ENCODE peak calls at places on chromosome 19, in four cellular contexts. H is GM12878, T is K562, K is H1. A is an unnamed sample.

GRCh38 chr19:47152632-47153031 is 22.0 kb downstream of the SAE1 start:
- DNase-seq in H (no peak), K (no peak), T (no peak), A (peak)

GRCh38 chr19:31054430-31054829 is 294.8 kb downstream of the TSHZ3 start:
- DNase-seq in T (peak), H (no peak), K (peak), A (peak)

GRCh38 chr19:34357431-34357830 is 7.6 kb upstream of the GPI start:
- DNase-seq in T (no peak), K (no peak), H (no peak), A (no peak)

GRCh38 chr19:48627211-48627864 is 8.0 kb downstream of the SPHK2 start:
- DNase-seq in T (no peak), K (no peak), H (no peak), A (no peak)

GRCh38 chr19:7224205-7224833 is 69.9 kb downstream of the INSR start:
- DNase-seq in K (no peak), H (no peak), T (no peak), A (peak)

GRCh38 chr19:30877591-30878230 is 471.5 kb downstream of the TSHZ3 start:
- DNase-seq in T (no peak), K (no peak), H (no peak), A (no peak)

GRCh38 chr19:22137791-22138190 is 59.0 kb downstream of the ZNF676 start:
- DNase-seq in H (no peak), T (no peak), K (no peak), A (no peak)

GRCh38 chr19:10334340-10335148 is 1.2 kb upstream of the RAVER1 start:
- DNase-seq in H (no peak), K (peak), T (peak), A (peak)

GRCh38 chr19:7381073-7381390 is 32.3 kb downstream of the ARHGEF18 start:
- DNase-seq in T (no peak), H (no peak), K (no peak), A (no peak)

GRCh38 chr19:33978286-33978685 is 181.6 kb downstream of the KCTD15 start:
- DNase-seq in K (no peak), H (no peak), T (no peak), A (no peak)

GRCh38 chr19:49746206-49746958 is 16.7 kb downstream of the TSKS start:
- DNase-seq in H (no peak), T (peak), K (peak), A (no peak)

GRCh38 chr19:15161028-15161984 is 39.5 kb downstream of the NOTCH3 start:
- DNase-seq in H (no peak), K (no peak), T (peak), A (peak)

GRCh38 chr19:48629599-48630288 is 7.4 kb downstream of the DBP start:
- DNase-seq in K (peak), H (no peak), T (peak), A (no peak)

GRCh38 chr19:46125447-46125846 is 959 bp upstream of the IGFL3 start:
- DNase-seq in H (no peak), K (no peak), T (no peak), A (no peak)

GRCh38 chr19:35204799-35205732 is 23.5 kb downstream of the FAM187B start:
- DNase-seq in K (no peak), T (peak), H (peak), A (no peak)

GRCh38 chr19:40379446-40380198 is 10.4 kb downstream of the HIPK4 start:
- DNase-seq in T (no peak), K (no peak), H (no peak), A (no peak)

GRCh38 chr19:9146882-9147281 is 6.7 kb downstream of the ZNF317 start:
- DNase-seq in K (no peak), T (no peak), H (no peak), A (no peak)

GRCh38 chr19:52898101-52898500 is 666 bp upstream of the ZNF320 start:
- DNase-seq in H (no peak), K (no peak), T (no peak), A (no peak)

GRCh38 chr19:48954011-48954594 is 572 bp upstream of the BAX start:
- DNase-seq in K (no peak), T (no peak), H (no peak), A (no peak)

GRCh38 chr19:16067205-16067938 is 8.9 kb upstream of the TPM4 start:
- DNase-seq in K (no peak), T (no peak), H (no peak), A (peak)

GRCh38 chr19:10450191-10450852 is 30.0 kb downstream of the PDE4A start:
- DNase-seq in H (no peak), T (no peak), K (no peak), A (no peak)

GRCh38 chr19:41657157-41657556 is 30.3 kb upstream of the CEACAM4 start:
- DNase-seq in H (no peak), T (no peak), K (no peak), A (no peak)

GRCh38 chr19:34232566-34233481 is 21.5 kb upstream of the GARRE1 start:
- DNase-seq in K (no peak), H (no peak), T (peak), A (peak)

GRCh38 chr19:42515241-42515832 is 12.9 kb downstream of the CEACAM1 start:
- DNase-seq in T (no peak), K (no peak), H (no peak), A (no peak)

GRCh38 chr19:49564616-49565045 is 15.7 kb downstream of the NOSIP start:
- DNase-seq in T (no peak), K (no peak), H (no peak), A (no peak)

GRCh38 chr19:46408611-46409039 is 4.7 kb downstream of the CCDC8 start:
- DNase-seq in T (no peak), H (no peak), K (no peak), A (peak)

GRCh38 chr19:35887197-35887596 is 13.1 kb downstream of the NFKBID start:
- DNase-seq in H (no peak), T (no peak), K (no peak), A (no peak)

GRCh38 chr19:17658666-17659065 is 29.5 kb downstream of the UNC13A start:
- DNase-seq in H (no peak), K (no peak), T (no peak), A (no peak)

GRCh38 chr19:54576411-54576976 is 2.9 kb downstream of the LILRA2 start:
- DNase-seq in T (no peak), K (no peak), H (no peak), A (no peak)

GRCh38 chr19:336067-336614 is 8.5 kb downstream of the MIER2 start:
- DNase-seq in H (no peak), K (no peak), T (no peak), A (no peak)

GRCh38 chr19:51338563-51339312 is 3.2 kb downstream of the VSIG10L start:
- DNase-seq in T (peak), K (peak), H (peak), A (peak)

GRCh38 chr19:53394522-53394973 is 401 bp upstream of the ZNF765 start:
- DNase-seq in T (no peak), K (no peak), H (peak), A (peak)

GRCh38 chr19:18496167-18496979 is 25.5 kb downstream of the ELL start:
- DNase-seq in H (no peak), T (peak), K (no peak), A (peak)

GRCh38 chr19:343941-344624 is 513 bp downstream of the MIER2 start:
- DNase-seq in H (no peak), T (peak), K (no peak), A (no peak)

GRCh38 chr19:46659151-46660007 is 1.6 kb downstream of the DACT3 start:
- DNase-seq in K (no peak), T (peak), H (no peak), A (no peak)

GRCh38 chr19:39641773-39642172 is 13.9 kb upstream of the LGALS16 start:
- DNase-seq in H (no peak), K (no peak), T (no peak), A (no peak)

GRCh38 chr19:7676376-7676775 is 514 bp upstream of the MCEMP1 start:
- DNase-seq in H (no peak), T (no peak), K (no peak), A (no peak)

GRCh38 chr19:48573163-48573505 is 21.2 kb downstream of the SULT2B1 start:
- DNase-seq in H (no peak), K (no peak), T (no peak), A (no peak)

DNA sequence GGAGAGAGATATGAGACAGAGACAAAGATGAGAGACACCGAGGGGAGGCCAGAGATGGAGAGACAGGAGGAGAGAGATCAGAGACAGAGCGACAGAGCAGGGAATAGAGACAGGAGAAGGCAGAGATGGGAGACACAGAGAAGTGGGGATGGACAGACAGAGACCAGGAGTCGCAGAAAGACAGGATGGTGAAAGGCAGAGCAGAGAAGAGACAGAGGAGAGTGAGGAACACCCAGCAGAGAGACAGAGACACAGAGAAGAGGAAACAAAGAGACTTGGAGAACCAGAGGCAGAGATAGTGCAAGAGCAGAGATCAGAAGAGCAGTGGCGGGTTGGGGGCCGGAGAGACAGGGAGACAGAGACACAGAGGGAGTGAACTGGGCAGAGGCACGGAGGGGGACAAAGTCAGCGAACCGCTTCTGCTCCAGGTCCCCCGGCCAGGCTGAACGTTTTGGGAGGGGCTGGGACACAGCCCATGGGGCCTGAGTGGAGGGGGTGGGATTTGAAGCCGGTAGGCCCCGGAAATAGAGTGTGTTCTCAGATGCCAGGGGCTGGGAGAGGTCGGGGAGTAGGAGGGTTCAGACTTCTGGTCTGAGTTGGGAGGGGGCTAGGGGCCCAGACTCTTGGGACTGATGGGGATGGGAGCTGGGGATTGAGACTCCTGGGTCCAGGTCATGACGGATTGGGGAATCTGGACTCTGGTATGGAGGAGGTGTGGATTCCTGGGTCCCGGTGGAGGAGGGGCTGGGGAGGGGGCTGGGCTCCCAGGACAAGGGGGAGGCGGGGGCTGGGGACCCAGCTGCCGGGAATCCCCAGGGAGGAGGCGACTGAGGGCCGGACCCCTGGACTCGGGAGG is 654 bp downstream of the ZNF579 start:
- DNase-seq in H (no peak), T (peak), K (no peak), A (peak)
- TF ChIP-seq CHD1 in H (no peak), T (no peak), K (no peak), A (no peak)

GRCh38 chr19:29806098-29806866 is 5.5 kb upstream of the CCNE1 start:
- DNase-seq in K (no peak), T (peak), H (no peak), A (peak)
- TF ChIP-seq CHD1 in K (no peak), T (no peak), H (no peak), A (no peak)

GRCh38 chr19:6071103-6071485 is 39.2 kb downstream of the RFX2 start:
- DNase-seq in H (no peak), K (no peak), T (no peak), A (peak)
- TF ChIP-seq CHD1 in H (no peak), K (no peak), T (no peak), A (no peak)

GRCh38 chr19:1648156-1648925 is 4.1 kb downstream of the TCF3 start:
- DNase-seq in T (no peak), K (no peak), H (peak), A (no peak)

GRCh38 chr19:1650627-1651009 is 1.8 kb downstream of the TCF3 start:
- DNase-seq in K (no peak), H (no peak), T (no peak), A (peak)

GRCh38 chr19:1648926-1649541 is 3.4 kb downstream of the TCF3 start:
- DNase-seq in K (no peak), H (no peak), T (no peak), A (no peak)

GRCh38 chr19:1651061-1651547 is 1.3 kb downstream of the TCF3 start:
- DNase-seq in K (no peak), H (peak), T (peak), A (peak)

DNA sequence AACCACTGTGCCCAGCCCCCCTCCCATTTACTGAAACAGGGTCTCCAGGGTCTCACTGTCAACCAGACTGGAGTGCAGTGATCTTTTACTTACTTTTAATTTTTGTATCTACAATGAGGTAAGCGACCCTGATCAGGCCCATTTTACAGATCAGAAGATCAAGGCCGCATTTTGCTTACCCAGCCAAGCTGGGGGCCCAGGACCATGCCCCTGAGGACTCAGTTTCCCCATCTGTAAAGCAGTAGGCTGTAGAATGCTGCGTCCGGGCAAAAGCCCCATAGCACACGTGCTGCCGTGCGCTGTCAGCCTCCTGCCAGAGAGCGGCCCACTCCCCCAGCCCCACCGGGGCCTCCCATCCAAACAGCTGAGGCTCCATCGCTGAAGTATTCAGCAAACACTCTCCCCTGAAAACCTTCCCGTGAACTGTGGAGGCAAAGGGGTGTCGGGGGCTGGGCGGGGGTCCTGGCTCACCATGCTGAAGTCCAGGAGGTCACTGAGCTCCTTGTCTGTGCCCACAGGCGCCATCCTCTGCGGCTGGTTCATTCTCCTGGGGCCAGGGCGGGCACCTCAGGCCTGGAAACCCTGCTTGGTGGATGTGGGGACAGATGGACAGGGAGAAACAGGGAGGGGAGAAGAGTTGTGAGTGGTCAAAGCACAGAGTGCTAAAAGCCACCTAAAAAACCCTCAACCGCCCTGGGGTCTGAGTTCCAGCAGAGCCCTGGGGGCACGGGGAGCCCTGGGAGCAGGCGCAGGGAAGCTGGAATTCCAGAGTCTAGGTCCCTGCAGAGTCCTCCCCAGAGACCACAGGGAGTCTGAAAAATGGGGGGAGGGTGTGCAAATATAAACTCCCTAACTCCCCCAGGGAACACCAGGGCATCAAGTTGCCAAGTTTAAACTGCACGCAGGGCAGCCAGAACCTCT is 2.4 kb downstream of the TCF3 start:
- DNase-seq in K (no peak), H (no peak), T (no peak), A (no peak)
- TF ChIP-seq CHD1 in K (no peak), H (no peak), T (no peak), A (no peak)

DNA sequence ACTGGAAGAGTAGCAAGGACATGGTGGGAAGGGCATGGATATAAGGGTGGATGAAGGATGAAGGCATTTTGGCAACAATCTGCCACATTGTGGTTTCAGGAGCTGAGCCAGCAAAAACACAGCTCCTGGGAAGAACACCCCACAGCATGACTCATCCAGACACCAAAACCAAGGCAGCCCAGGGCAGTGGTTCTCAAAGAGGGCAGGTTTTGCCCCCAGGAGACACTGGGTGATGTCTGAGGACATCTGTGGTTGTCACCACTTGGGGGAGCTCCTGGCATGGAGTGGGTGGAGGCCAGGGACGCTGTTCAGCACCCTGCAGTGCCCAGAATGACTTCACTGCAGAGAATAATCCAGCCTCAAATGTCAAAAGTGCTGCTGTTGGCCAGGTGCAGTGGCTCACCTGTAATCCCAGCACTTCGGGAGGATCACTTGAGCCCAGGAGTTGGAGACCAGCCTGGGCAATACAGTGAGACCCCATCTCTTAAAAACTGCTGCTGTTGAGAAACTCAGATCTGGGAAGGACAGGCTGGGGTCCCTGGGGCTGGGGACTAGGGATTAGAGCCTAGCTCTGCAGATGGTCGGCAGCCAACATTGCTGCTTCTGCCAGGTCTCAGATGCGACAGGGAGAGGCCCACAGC is 16.1 kb downstream of the ZFR2 start:
- DNase-seq in T (peak), H (no peak), K (no peak), A (peak)
- TF ChIP-seq CHD1 in T (no peak), H (no peak), K (no peak), A (no peak)

DNA sequence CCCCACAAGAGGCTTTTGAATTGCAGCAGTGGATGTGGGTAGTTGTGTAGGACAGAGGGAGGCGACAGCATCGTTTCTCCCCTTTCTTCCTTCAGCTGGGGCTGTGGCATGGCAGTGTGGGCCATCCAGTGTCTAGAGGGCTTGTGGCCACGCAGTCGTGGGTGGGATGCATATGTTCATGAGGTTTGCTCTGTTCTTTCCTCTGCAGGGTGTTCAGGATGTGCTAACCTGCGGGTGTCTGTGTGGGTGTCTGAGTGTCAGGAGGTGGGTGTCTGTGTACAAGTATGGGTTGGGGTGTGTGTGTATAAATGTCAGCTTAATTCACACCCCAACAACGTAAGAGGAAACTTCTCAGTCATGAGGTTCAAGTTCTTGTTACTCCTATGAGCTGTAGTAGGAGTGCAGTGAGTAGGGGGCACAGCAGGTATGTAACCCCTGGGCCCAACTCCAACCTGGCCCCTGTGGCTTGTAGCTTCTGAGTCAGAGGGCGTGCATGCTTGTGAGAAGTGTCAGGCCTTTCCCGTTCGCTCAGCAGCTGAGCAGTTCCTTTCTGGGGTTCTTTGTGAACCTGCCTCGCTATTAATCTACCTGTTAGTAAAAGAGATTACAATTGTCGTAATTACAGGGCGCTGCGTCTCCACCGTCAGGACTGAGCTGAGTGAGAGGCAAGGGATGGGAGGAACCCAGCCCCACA is 49.0 kb downstream of the NFIX start:
- DNase-seq in H (no peak), K (no peak), T (no peak), A (peak)
- TF ChIP-seq CHD1 in H (no peak), K (no peak), T (no peak), A (no peak)

GRCh38 chr19:11699931-11700794 is 38.6 kb downstream of the ZNF823 start:
- DNase-seq in T (peak), K (no peak), H (no peak), A (peak)
- TF ChIP-seq CHD1 in T (no peak), K (no peak), H (no peak), A (no peak)

GRCh38 chr19:38617283-38617763 is 430 bp downstream of the MAP4K1 start:
- DNase-seq in K (no peak), T (no peak), H (peak), A (no peak)
- TF ChIP-seq CHD1 in K (no peak), T (no peak), H (no peak), A (no peak)

A was measured in IMR-90.